ENCODE peak calls at places on chromosomes 7 and 10, in six cellular contexts. A is HepG2, H is H1, W is GM12878, S is K562, K is GM12892. J is an unnamed sample.

GRCh38 chr10:105758209-105758998 is 1117.3 kb downstream of the SORCS3 start:
- DNase-seq in A (no peak), H (no peak), W (no peak), S (no peak), K (no peak), J (no peak)

GRCh38 chr10:42836771-42837468 is 54.3 kb downstream of the BMS1 start:
- DNase-seq in A (peak), H (no peak), W (no peak), S (no peak), K (no peak), J (no peak)

GRCh38 chr7:25359471-25360059 is 131.3 kb upstream of the NPVF start:
- DNase-seq in A (no peak), H (no peak), W (no peak), S (no peak), K (no peak), J (no peak)

GRCh38 chr7:15495170-15495569 is 66.6 kb downstream of the AGMO start:
- DNase-seq in A (no peak), H (no peak), W (no peak), S (no peak), K (no peak), J (no peak)

GRCh38 chr10:7291487-7292113 is 119.2 kb downstream of the SFMBT2 start:
- DNase-seq in A (no peak), H (no peak), W (no peak), S (no peak), K (no peak), J (no peak)

GRCh38 chr10:90197766-90198165 is 496.4 kb downstream of the KIF20B start:
- DNase-seq in A (no peak), H (no peak), W (no peak), S (no peak), K (no peak), J (no peak)

GRCh38 chr7:36449685-36450084 is 60.0 kb downstream of the ANLN start:
- DNase-seq in A (no peak), H (no peak), W (no peak), S (no peak), K (no peak), J (no peak)

GRCh38 chr10:29688230-29688634 is 53.5 kb upstream of the SVIL start:
- DNase-seq in A (no peak), H (peak), W (no peak), S (no peak), K (no peak), J (no peak)

GRCh38 chr7:27129729-27130539 is 623 bp downstream of the HOXA4 start:
- DNase-seq in A (peak), H (peak), W (no peak), S (no peak), K (no peak), J (no peak)

DNA sequence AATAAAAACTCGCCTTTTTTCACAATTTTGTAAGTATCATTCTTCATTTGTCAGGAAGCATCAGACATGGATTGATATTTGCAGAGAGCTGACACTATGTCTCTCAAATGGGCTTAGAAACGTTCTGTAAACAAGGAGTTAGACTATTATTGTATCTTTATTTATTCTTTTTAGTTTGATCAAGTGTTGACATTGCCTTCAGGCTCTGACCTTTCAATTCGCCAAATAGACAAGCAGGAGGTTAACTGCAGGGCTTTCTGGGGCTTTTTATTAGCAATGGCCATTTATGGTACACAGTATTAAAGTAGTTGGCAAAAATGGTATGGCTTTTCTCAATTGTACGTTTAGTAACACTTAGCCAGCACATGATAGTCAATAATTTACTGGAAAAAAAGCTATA is 221.7 kb downstream of the ZWINT start:
- DNase-seq in A (no peak), H (no peak), W (no peak), S (no peak), K (no peak), J (no peak)
- TF ChIP-seq POLR2A in A (no peak), H (no peak), W (no peak), S (no peak), K (no peak), J (no peak)

GRCh38 chr10:63712717-63713115 is 191.5 kb downstream of the REEP3 start:
- DNase-seq in A (no peak), H (no peak), W (no peak), S (no peak), K (no peak), J (no peak)

GRCh38 chr10:63711866-63712716 is 190.9 kb downstream of the REEP3 start:
- DNase-seq in A (peak), H (no peak), W (no peak), S (no peak), K (no peak), J (no peak)

GRCh38 chr10:63713191-63714144 is 192.3 kb downstream of the REEP3 start:
- DNase-seq in A (peak), H (peak), W (no peak), S (no peak), K (no peak), J (no peak)

GRCh38 chr10:63710703-63711102 is 189.5 kb downstream of the REEP3 start:
- DNase-seq in A (no peak), H (no peak), W (no peak), S (no peak), K (peak), J (no peak)

DNA sequence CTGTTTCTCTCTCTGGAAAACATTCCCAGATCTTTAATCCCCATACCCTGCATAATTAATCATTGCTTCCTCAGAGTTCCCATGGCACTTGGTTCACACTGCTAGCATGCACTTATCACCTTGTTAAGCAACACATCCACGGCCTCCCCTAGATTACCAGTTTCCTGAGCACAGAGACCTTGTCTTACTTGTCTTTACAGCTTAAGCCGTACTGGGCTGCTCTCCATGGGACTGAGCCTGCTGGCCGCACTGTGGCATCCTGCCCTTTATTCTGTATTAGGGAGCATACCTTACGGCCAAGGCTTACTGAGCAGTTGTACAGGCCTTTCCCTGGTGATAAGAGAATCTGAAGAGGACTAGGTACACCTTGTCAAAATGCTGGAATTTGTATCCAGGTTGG is 190.2 kb downstream of the REEP3 start:
- DNase-seq in A (no peak), H (no peak), W (no peak), S (no peak), K (no peak), J (no peak)
- TF ChIP-seq POLR2AphosphoS5 in A (no peak), H (no peak), W (no peak), S (no peak), K (no peak), J (no peak)

GRCh38 chr10:49151025-49151445 is 17.2 kb upstream of the FAM170B start:
- DNase-seq in A (no peak), H (no peak), W (no peak), S (no peak), K (no peak), J (no peak)
- TF ChIP-seq TAF1 in A (no peak), H (no peak), W (no peak), S (no peak), K (no peak), J (no peak)

DNA sequence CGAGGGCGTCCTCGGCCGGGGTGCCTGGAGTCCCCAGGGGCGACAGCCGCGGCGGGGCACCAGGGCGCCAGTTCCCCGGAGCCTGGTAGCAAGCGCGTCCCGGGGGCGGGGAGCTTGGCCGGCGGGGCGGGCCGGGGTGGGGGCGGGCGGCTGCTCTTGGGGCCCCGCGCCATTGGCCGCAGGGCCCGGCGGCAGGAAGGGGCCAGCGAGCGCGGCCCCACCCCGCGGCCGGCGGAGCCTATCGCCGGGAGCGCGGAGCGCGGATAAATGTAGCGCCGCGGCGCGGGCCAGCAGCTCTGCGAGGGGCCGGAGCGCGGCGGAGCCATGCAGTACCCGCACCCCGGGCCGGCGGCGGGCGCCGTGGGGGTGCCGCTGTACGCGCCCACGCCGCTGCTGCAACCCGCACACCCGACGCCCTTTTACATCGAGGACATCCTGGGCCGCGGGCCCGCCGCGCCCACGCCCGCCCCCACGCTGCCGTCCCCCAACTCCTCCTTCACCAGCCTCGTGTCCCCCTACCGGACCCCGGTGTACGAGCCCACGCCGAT is at the start of gene HHEX:
- DNase-seq in A (peak), H (no peak), W (no peak), S (peak), K (peak), J (peak)
- TF ChIP-seq POLR2A in A (peak), H (no peak), W (peak), S (peak), K (peak), J (no peak)

DNA sequence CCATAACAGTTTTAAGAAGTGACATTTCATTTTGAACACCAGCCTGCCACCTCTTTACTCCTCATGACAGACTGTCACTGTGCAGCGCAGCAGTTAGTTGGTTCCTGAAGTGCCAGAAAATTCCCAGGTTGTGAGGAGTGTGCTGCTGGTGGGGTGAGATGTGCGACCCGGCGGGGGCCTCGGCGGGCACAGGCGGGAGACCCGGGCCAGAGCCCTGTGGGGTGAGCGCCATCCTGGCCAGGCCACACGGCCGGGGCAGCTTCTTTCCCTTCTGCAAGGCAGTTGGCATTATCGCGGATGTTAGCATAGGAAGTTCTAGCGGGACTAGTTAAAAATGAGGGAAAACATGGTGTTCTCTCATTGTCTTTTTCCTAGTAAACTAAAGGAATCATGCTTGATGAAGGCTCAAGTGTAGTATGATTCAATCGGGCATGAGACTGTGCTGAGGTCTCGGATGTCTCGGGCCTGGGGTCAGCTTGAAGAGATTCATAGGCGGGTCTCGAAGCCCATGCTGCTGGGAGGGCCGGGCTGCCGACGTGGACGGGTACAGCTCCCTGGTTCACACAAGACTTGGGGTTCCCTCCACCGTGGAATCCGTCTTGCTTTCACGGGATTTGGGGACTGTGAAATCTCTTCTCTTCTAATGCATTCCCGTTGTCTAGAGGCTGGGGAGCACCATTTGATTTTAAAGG is 56.1 kb downstream of the MGMT start:
- DNase-seq in A (no peak), H (no peak), W (no peak), S (no peak), K (no peak), J (no peak)
- TF ChIP-seq POLR2AphosphoS5 in A (no peak), H (no peak), W (no peak), S (no peak), K (no peak), J (no peak)

GRCh38 chr10:95618101-95618500 is 38.4 kb downstream of the ALDH18A1 start:
- DNase-seq in A (no peak), H (no peak), W (no peak), S (no peak), K (no peak), J (no peak)
- TF ChIP-seq TAF1 in A (no peak), H (no peak), W (no peak), S (no peak), K (no peak), J (no peak)

DNA sequence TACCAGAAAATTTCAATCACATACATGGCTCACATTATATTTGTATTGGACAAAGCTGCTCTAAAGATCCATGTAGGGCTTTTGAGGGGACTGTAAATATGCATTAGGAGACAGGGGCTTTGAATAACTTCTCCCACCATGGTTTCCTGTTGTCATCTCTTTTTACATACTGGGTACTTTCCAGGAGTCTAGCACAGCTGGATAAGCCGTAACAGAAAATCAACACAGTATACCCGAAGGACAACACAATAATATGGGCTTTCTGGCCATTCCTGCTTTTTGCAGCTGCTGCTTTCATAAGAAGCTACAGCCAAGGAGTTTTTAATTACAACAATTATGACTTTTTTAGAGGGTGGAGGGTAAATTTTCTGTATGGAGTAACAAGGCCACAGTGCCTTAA is 63.4 kb upstream of the SRPK2 start:
- DNase-seq in A (no peak), H (no peak), W (no peak), S (no peak), K (no peak), J (no peak)
- TF ChIP-seq POLR2A in A (no peak), H (no peak), W (no peak), S (no peak), K (no peak), J (no peak)

J was measured in GM12891.